ENCODE peak calls at places on chromosome 19, in five cellular contexts. L, R, B, E and V are unnamed samples.

GRCh38 chr19:40530091-40530901 is 46.4 kb upstream of the SHKBP1 start:
- DNase-seq in E (no peak), R (no peak), L (peak; percentile 77), B (no peak), V (no peak)

GRCh38 chr19:6100284-6100915 is 9.9 kb downstream of the RFX2 start:
- DNase-seq in L (no peak), B (no peak), E (no peak), R (no peak), V (no peak)

GRCh38 chr19:41904118-41904870 is 21.3 kb downstream of the ARHGEF1 start:
- DNase-seq in B (no peak), R (no peak), E (no peak), L (peak; percentile 79), V (no peak)

GRCh38 chr19:38596057-38596981 is 21.4 kb downstream of the MAP4K1 start:
- DNase-seq in E (no peak), B (peak; percentile 77), R (no peak), L (peak; percentile 90), V (no peak)

GRCh38 chr19:16575282-16575681 is 3.1 kb upstream of the SLC35E1 start:
- DNase-seq in E (no peak), B (no peak), L (no peak), R (no peak), V (no peak)

GRCh38 chr19:57807541-57807940 is 7.2 kb downstream of the ZNF552 start:
- DNase-seq in L (no peak), E (no peak), B (no peak), R (no peak), V (no peak)

GRCh38 chr19:55257461-55258411 is 1.1 kb downstream of the PPP6R1 start:
- DNase-seq in B (peak; percentile 50), L (no peak), E (peak; percentile 25), R (no peak), V (no peak)

GRCh38 chr19:45485301-45486077 is 11.4 kb downstream of the RTN2 start:
- DNase-seq in R (peak; percentile 98), E (peak; percentile 95), B (peak; percentile 80), L (peak; percentile 94), V (peak; percentile 97)

GRCh38 chr19:12527034-12527836 is 24.0 kb downstream of the ZNF564 start:
- DNase-seq in R (no peak), E (no peak), L (no peak), B (no peak), V (no peak)

GRCh38 chr19:57320180-57321084 is at the start of gene ZNF543:
- DNase-seq in B (peak; percentile 98), E (peak; percentile 92), R (peak; percentile 97), L (peak; percentile 98), V (peak; percentile 97)

GRCh38 chr19:6906559-6906958 is 19.2 kb downstream of the ADGRE1 start:
- DNase-seq in B (no peak), R (no peak), L (no peak), E (no peak), V (no peak)

GRCh38 chr19:41869374-41869955 is 7.6 kb upstream of the CD79A start:
- DNase-seq in E (no peak), B (no peak), R (no peak), L (no peak), V (no peak)

GRCh38 chr19:34461375-34462100 is 20.0 kb upstream of the WTIP start:
- DNase-seq in E (no peak), L (no peak), R (no peak), B (no peak), V (no peak)

GRCh38 chr19:35742121-35742724 is at the start of gene IGFLR1:
- DNase-seq in E (no peak), L (no peak), B (no peak), R (no peak), V (no peak)

GRCh38 chr19:18477974-18478373 is 40.0 kb upstream of the ISYNA1 start:
- DNase-seq in E (no peak), L (no peak), B (no peak), R (no peak), V (no peak)

GRCh38 chr19:19115954-19116353 is 22.3 kb downstream of the TMEM161A start:
- DNase-seq in R (no peak), E (no peak), B (no peak), L (no peak), V (no peak)

GRCh38 chr19:17677002-17677401 is 11.2 kb downstream of the UNC13A start:
- DNase-seq in B (no peak), E (no peak), R (no peak), L (no peak), V (no peak)

GRCh38 chr19:13058951-13059660 is 43.6 kb downstream of the LYL1 start:
- DNase-seq in B (no peak), R (no peak), E (no peak), L (no peak), V (no peak)

GRCh38 chr19:5572556-5573286 is 5.0 kb upstream of the TINCR start:
- DNase-seq in B (no peak), L (no peak), E (no peak), R (no peak), V (no peak)

GRCh38 chr19:31232871-31233270 is 116.4 kb downstream of the TSHZ3 start:
- DNase-seq in B (no peak), E (no peak), L (no peak), R (no peak), V (no peak)

GRCh38 chr19:16382775-16383543 is 58.3 kb downstream of the KLF2 start:
- DNase-seq in E (peak; percentile 92), R (peak; percentile 94), L (peak; percentile 75), B (peak; percentile 72), V (peak; percentile 90)

GRCh38 chr19:31527443-31527842 is 178.2 kb upstream of the TSHZ3 start:
- DNase-seq in E (no peak), L (no peak), R (no peak), B (no peak), V (peak; percentile 41)

GRCh38 chr19:8242212-8242821 is 33.1 kb downstream of the CERS4 start:
- DNase-seq in E (no peak), L (no peak), B (no peak), R (no peak), V (no peak)

GRCh38 chr19:17061691-17062090 is 13.6 kb downstream of the HAUS8 start:
- DNase-seq in B (no peak), L (no peak), R (no peak), E (no peak), V (no peak)

GRCh38 chr19:14127176-14127575 is 9.2 kb downstream of the ASF1B start:
- DNase-seq in E (no peak), R (peak; percentile 41), L (no peak), B (no peak), V (no peak)

GRCh38 chr19:44142014-44142523 is 715 bp downstream of the ZNF234 start:
- DNase-seq in R (peak; percentile 7), B (no peak), L (peak; percentile 14), E (no peak), V (no peak)

GRCh38 chr19:45767410-45767880 is 1.6 kb downstream of the SIX5 start:
- DNase-seq in B (peak; percentile 75), R (peak; percentile 84), E (peak; percentile 83), L (peak; percentile 58), V (peak; percentile 93)

GRCh38 chr19:12973236-12973635 is 3.9 kb downstream of the DAND5 start:
- DNase-seq in B (no peak), R (no peak), L (no peak), E (no peak), V (no peak)

GRCh38 chr19:4361152-4362037 is 18.0 kb downstream of the MPND start:
- DNase-seq in B (no peak), L (no peak), R (no peak), E (no peak), V (no peak)

GRCh38 chr19:4358709-4359626 is 15.6 kb downstream of the MPND start:
- DNase-seq in E (no peak), B (no peak), L (no peak), R (no peak), V (no peak)

GRCh38 chr19:4360641-4361151 is 17.3 kb downstream of the MPND start:
- DNase-seq in B (no peak), R (no peak), E (no peak), L (no peak), V (no peak)

GRCh38 chr19:4359627-4360000 is 16.3 kb downstream of the MPND start:
- DNase-seq in B (no peak), L (no peak), E (no peak), R (no peak), V (no peak)

GRCh38 chr19:4360081-4360569 is 16.8 kb downstream of the MPND start:
- DNase-seq in R (no peak), B (no peak), L (no peak), E (no peak), V (no peak)
- H3K27ac ChIP-seq in R (no peak overlapping the region), B (peak overlapping the region; percentile 51), L (no peak overlapping the region), E (no peak overlapping the region), V (no peak overlapping the region)

GRCh38 chr19:29667390-29667783 is 2.1 kb downstream of the PLEKHF1 start:
- DNase-seq in L (no peak), B (no peak), E (no peak), R (no peak), V (no peak)
- H3K27ac ChIP-seq in L (no peak overlapping the region), B (peak overlapping the region; percentile 84), E (peak overlapping the region; percentile 96), R (peak overlapping the region; percentile 85), V (peak overlapping the region; percentile 96)

DNA sequence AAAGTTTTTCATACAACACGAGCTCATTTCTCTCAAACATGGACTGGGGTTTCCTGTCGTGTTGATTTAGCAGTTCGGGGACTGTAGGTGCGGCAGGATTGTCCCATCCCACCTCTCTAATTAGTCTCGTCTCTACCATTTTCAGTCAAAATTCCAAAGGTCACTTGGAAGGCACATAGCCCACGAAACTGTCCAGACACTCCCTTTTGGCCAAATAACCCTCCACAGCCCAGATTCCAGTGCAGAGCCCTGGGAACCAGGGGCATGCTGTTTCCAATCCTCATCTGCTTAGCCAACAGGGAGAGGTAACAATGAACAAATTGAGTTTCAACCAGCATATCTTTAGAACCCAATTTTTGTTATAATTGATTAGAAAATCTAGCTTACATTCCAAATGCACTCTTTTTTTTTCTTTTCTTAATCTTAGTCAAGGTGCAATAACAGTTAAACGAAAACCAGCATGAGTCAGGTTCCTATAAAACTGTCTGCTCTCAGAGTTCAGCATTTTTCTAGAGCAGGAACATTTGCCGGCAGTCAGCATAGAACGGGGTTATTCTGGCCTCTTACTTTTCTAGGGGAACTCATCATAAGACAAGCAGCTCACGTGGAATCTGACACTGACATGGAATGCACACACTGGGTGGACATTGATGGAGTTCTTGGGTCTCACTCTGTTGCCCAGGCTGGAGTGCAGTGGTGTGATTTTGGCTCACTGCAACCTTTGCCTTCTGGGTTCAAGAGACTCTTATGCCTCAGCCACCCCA is 14.4 kb upstream of the CEBPA start:
- DNase-seq in E (no peak), L (no peak), B (no peak), R (no peak), V (no peak)
- H3K27ac ChIP-seq in E (no peak overlapping the region), L (peak overlapping the region; percentile 68), B (no peak overlapping the region), R (no peak overlapping the region), V (no peak overlapping the region)

GRCh38 chr19:53594811-53595509 is 36.8 kb upstream of the DPRX start:
- DNase-seq in B (no peak), R (no peak), E (no peak), L (no peak), V (no peak)
- H3K27ac ChIP-seq in B (no peak overlapping the region), R (no peak overlapping the region), E (no peak overlapping the region), L (no peak overlapping the region), V (no peak overlapping the region)

DNA sequence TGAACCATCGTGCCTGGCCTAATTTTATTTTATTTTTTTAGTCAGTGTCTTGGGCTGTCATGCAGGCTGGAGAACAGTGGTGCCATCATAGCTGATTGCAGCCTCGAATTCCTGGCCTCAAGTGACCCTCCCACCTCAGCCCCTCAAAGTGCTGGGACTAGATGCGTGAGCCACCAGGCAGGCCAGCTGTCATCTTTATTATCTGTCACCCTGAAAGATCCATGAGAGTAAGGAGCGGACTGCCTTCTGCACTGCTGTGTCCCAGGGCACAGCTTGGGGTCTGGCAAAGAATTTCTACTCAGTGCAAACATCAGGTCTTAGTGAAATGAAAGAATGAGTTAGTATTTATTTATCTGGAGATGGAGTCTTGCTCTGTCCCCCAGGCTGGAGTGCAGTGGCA is 9.5 kb upstream of the TLE5 start:
- DNase-seq in R (no peak), B (no peak), E (no peak), L (no peak), V (no peak)
- H3K27ac ChIP-seq in R (no peak overlapping the region), B (peak overlapping the region; percentile 28), E (no peak overlapping the region), L (no peak overlapping the region), V (no peak overlapping the region)